ENCODE peak calls at places on chromosome 3, in ten cellular contexts. One of them, this sample, is unnamed.

GRCh38 chr3:28290863-28291300 is 49.5 kb downstream of the CMC1 start:
- DNase-seq in psoas muscle: no peak
- DNase-seq in cardiac muscle cell: no peak
- DNase-seq in AG04450: no peak
- DNase-seq in heart left ventricle: no peak
- DNase-seq in upper lobe of right lung: no peak
- DNase-seq in kidney: no peak
- DNase-seq in thoracic aorta: no peak
- DNase-seq in CD4-positive, alpha-beta T cell: no peak
- DNase-seq in lower lobe of right lung: no peak
- DNase-seq in this sample: no peak

GRCh38 chr3:24351779-24352469 is 142.7 kb downstream of the THRB start:
- DNase-seq in psoas muscle: no peak
- DNase-seq in cardiac muscle cell: no peak
- DNase-seq in AG04450: no peak
- DNase-seq in heart left ventricle: peak
- DNase-seq in upper lobe of right lung: no peak
- DNase-seq in kidney: no peak
- DNase-seq in thoracic aorta: peak
- DNase-seq in CD4-positive, alpha-beta T cell: no peak
- DNase-seq in lower lobe of right lung: no peak
- DNase-seq in this sample: no peak

GRCh38 chr3:152278674-152279427 is 10.1 kb downstream of the MBNL1 start:
- DNase-seq in psoas muscle: no peak
- DNase-seq in cardiac muscle cell: no peak
- DNase-seq in AG04450: no peak
- DNase-seq in heart left ventricle: no peak
- DNase-seq in upper lobe of right lung: no peak
- DNase-seq in kidney: no peak
- DNase-seq in thoracic aorta: no peak
- DNase-seq in CD4-positive, alpha-beta T cell: no peak
- DNase-seq in lower lobe of right lung: no peak
- DNase-seq in this sample: no peak

GRCh38 chr3:64321747-64322146 is 96.5 kb upstream of the PRICKLE2 start:
- DNase-seq in psoas muscle: no peak
- DNase-seq in cardiac muscle cell: peak
- DNase-seq in AG04450: peak
- DNase-seq in heart left ventricle: no peak
- DNase-seq in upper lobe of right lung: no peak
- DNase-seq in kidney: no peak
- DNase-seq in thoracic aorta: no peak
- DNase-seq in CD4-positive, alpha-beta T cell: no peak
- DNase-seq in lower lobe of right lung: no peak
- DNase-seq in this sample: peak

GRCh38 chr3:124663690-124664089 is 66.6 kb upstream of the UMPS start:
- DNase-seq in psoas muscle: no peak
- DNase-seq in cardiac muscle cell: no peak
- DNase-seq in AG04450: peak
- DNase-seq in heart left ventricle: no peak
- DNase-seq in upper lobe of right lung: no peak
- DNase-seq in kidney: no peak
- DNase-seq in thoracic aorta: no peak
- DNase-seq in CD4-positive, alpha-beta T cell: no peak
- DNase-seq in lower lobe of right lung: no peak
- DNase-seq in this sample: no peak

GRCh38 chr3:13072239-13073041 is 789 bp downstream of the IQSEC1 start:
- DNase-seq in psoas muscle: peak
- DNase-seq in cardiac muscle cell: no peak
- DNase-seq in AG04450: no peak
- DNase-seq in heart left ventricle: peak
- DNase-seq in upper lobe of right lung: no peak
- DNase-seq in kidney: no peak
- DNase-seq in thoracic aorta: no peak
- DNase-seq in CD4-positive, alpha-beta T cell: no peak
- DNase-seq in lower lobe of right lung: no peak
- DNase-seq in this sample: no peak

GRCh38 chr3:31565288-31565687 is 32.6 kb downstream of the STT3B start:
- DNase-seq in psoas muscle: no peak
- DNase-seq in cardiac muscle cell: no peak
- DNase-seq in AG04450: no peak
- DNase-seq in heart left ventricle: no peak
- DNase-seq in upper lobe of right lung: no peak
- DNase-seq in kidney: no peak
- DNase-seq in thoracic aorta: no peak
- DNase-seq in CD4-positive, alpha-beta T cell: no peak
- DNase-seq in lower lobe of right lung: no peak
- DNase-seq in this sample: no peak

GRCh38 chr3:54988302-54989022 is 60.6 kb upstream of the LRTM1 start:
- DNase-seq in psoas muscle: no peak
- DNase-seq in cardiac muscle cell: peak
- DNase-seq in AG04450: peak
- DNase-seq in heart left ventricle: peak
- DNase-seq in upper lobe of right lung: no peak
- DNase-seq in kidney: no peak
- DNase-seq in thoracic aorta: no peak
- DNase-seq in CD4-positive, alpha-beta T cell: no peak
- DNase-seq in lower lobe of right lung: no peak
- DNase-seq in this sample: no peak

GRCh38 chr3:106157411-106157810 is 288.6 kb upstream of the CBLB start:
- DNase-seq in psoas muscle: no peak
- DNase-seq in cardiac muscle cell: no peak
- DNase-seq in AG04450: no peak
- DNase-seq in heart left ventricle: no peak
- DNase-seq in upper lobe of right lung: no peak
- DNase-seq in kidney: no peak
- DNase-seq in thoracic aorta: no peak
- DNase-seq in CD4-positive, alpha-beta T cell: no peak
- DNase-seq in lower lobe of right lung: no peak
- DNase-seq in this sample: no peak

GRCh38 chr3:141941093-141941492 is 64.7 kb downstream of the ATP1B3 start:
- DNase-seq in psoas muscle: no peak
- DNase-seq in cardiac muscle cell: no peak
- DNase-seq in AG04450: no peak
- DNase-seq in heart left ventricle: no peak
- DNase-seq in upper lobe of right lung: no peak
- DNase-seq in kidney: no peak
- DNase-seq in thoracic aorta: no peak
- DNase-seq in CD4-positive, alpha-beta T cell: no peak
- DNase-seq in lower lobe of right lung: no peak
- DNase-seq in this sample: no peak

GRCh38 chr3:161557751-161558150 is 61.1 kb downstream of the OTOL1 start:
- DNase-seq in psoas muscle: no peak
- DNase-seq in cardiac muscle cell: no peak
- DNase-seq in AG04450: no peak
- DNase-seq in heart left ventricle: no peak
- DNase-seq in upper lobe of right lung: no peak
- DNase-seq in kidney: no peak
- DNase-seq in thoracic aorta: no peak
- DNase-seq in CD4-positive, alpha-beta T cell: no peak
- DNase-seq in lower lobe of right lung: no peak
- DNase-seq in this sample: no peak

GRCh38 chr3:98557324-98558010 is 25.7 kb downstream of the GPR15 start:
- DNase-seq in psoas muscle: no peak
- DNase-seq in cardiac muscle cell: no peak
- DNase-seq in AG04450: no peak
- DNase-seq in heart left ventricle: no peak
- DNase-seq in upper lobe of right lung: no peak
- DNase-seq in kidney: no peak
- DNase-seq in thoracic aorta: no peak
- DNase-seq in CD4-positive, alpha-beta T cell: no peak
- DNase-seq in lower lobe of right lung: no peak
- DNase-seq in this sample: no peak

GRCh38 chr3:107561980-107562379 is 39.2 kb downstream of the BBX start:
- DNase-seq in psoas muscle: no peak
- DNase-seq in cardiac muscle cell: no peak
- DNase-seq in AG04450: peak
- DNase-seq in heart left ventricle: no peak
- DNase-seq in upper lobe of right lung: no peak
- DNase-seq in kidney: no peak
- DNase-seq in thoracic aorta: no peak
- DNase-seq in CD4-positive, alpha-beta T cell: no peak
- DNase-seq in lower lobe of right lung: no peak
- DNase-seq in this sample: no peak

GRCh38 chr3:194572944-194573491 is 60.2 kb downstream of the TMEM44 start:
- DNase-seq in psoas muscle: no peak
- DNase-seq in cardiac muscle cell: no peak
- DNase-seq in AG04450: no peak
- DNase-seq in heart left ventricle: no peak
- DNase-seq in upper lobe of right lung: no peak
- DNase-seq in kidney: peak
- DNase-seq in thoracic aorta: no peak
- DNase-seq in CD4-positive, alpha-beta T cell: no peak
- DNase-seq in lower lobe of right lung: no peak
- DNase-seq in this sample: no peak

GRCh38 chr3:11642455-11643162 is 1.1 kb downstream of the VGLL4 start:
- DNase-seq in psoas muscle: peak
- DNase-seq in cardiac muscle cell: peak
- DNase-seq in AG04450: peak
- DNase-seq in heart left ventricle: peak
- DNase-seq in upper lobe of right lung: peak
- DNase-seq in kidney: peak
- DNase-seq in thoracic aorta: peak
- DNase-seq in CD4-positive, alpha-beta T cell: peak
- DNase-seq in lower lobe of right lung: peak
- DNase-seq in this sample: no peak

DNA sequence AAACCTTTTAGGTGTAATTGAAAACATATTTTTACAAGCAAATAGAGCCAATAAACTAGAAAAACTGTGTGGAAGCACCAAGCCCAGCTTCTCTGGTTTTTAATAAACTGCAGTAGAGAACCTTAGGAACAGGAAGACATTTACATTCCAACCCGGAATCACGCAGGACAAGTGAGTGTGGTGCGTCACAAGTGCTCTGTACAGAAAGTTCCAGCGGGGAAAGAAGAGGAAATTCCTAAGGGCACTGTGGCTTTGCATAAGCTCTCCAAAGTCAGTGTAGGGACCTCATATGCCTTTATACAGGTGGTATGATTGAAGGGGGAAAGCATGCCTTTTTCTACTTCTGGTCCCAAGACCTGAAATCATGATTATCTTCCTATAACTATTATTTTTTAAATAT is 21.6 kb downstream of the COL8A1 start:
- DNase-seq in psoas muscle: no peak
- DNase-seq in cardiac muscle cell: no peak
- DNase-seq in AG04450: no peak
- DNase-seq in heart left ventricle: no peak
- DNase-seq in upper lobe of right lung: peak
- DNase-seq in kidney: no peak
- DNase-seq in thoracic aorta: no peak
- DNase-seq in CD4-positive, alpha-beta T cell: no peak
- DNase-seq in lower lobe of right lung: peak
- DNase-seq in this sample: no peak
- H3K27ac ChIP-seq in psoas muscle: peak
- H3K27ac ChIP-seq in cardiac muscle cell: no peak
- H3K27ac ChIP-seq in AG04450: no peak
- H3K27ac ChIP-seq in heart left ventricle: peak
- H3K27ac ChIP-seq in upper lobe of right lung: peak
- H3K27ac ChIP-seq in kidney: peak
- H3K27ac ChIP-seq in thoracic aorta: peak
- H3K27ac ChIP-seq in CD4-positive, alpha-beta T cell: no peak
- H3K27ac ChIP-seq in lower lobe of right lung: peak
- H3K27ac ChIP-seq in this sample: peak

DNA sequence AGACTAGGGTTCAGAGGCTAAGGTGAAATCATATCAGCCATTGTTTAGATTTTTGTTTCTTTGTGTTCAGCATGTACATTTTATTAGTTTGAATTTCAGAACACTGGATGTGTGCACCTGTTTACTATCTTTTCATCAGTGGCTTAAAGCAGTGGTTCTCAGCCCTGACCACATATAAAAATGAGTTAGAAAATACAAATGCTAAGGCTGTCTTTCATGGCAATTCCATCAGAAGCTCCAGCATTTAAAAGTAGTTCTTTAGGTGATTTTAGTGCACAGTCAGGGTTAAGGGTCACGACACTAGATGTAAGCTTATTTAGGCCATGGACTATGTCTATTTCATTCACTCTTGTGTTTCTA is 213.6 kb downstream of the NECTIN3 start:
- DNase-seq in psoas muscle: no peak
- DNase-seq in cardiac muscle cell: no peak
- DNase-seq in AG04450: no peak
- DNase-seq in heart left ventricle: no peak
- DNase-seq in upper lobe of right lung: no peak
- DNase-seq in kidney: no peak
- DNase-seq in thoracic aorta: no peak
- DNase-seq in CD4-positive, alpha-beta T cell: no peak
- DNase-seq in lower lobe of right lung: no peak
- DNase-seq in this sample: no peak
- H3K27ac ChIP-seq in psoas muscle: no peak
- H3K27ac ChIP-seq in cardiac muscle cell: no peak
- H3K27ac ChIP-seq in AG04450: no peak
- H3K27ac ChIP-seq in heart left ventricle: no peak
- H3K27ac ChIP-seq in upper lobe of right lung: no peak
- H3K27ac ChIP-seq in kidney: no peak
- H3K27ac ChIP-seq in thoracic aorta: no peak
- H3K27ac ChIP-seq in CD4-positive, alpha-beta T cell: no peak
- H3K27ac ChIP-seq in lower lobe of right lung: no peak
- H3K27ac ChIP-seq in this sample: no peak

GRCh38 chr3:29382845-29383244 is 102.0 kb downstream of the RBMS3 start:
- DNase-seq in psoas muscle: no peak
- DNase-seq in cardiac muscle cell: no peak
- DNase-seq in AG04450: no peak
- DNase-seq in heart left ventricle: no peak
- DNase-seq in upper lobe of right lung: no peak
- DNase-seq in kidney: no peak
- DNase-seq in thoracic aorta: no peak
- DNase-seq in CD4-positive, alpha-beta T cell: no peak
- DNase-seq in lower lobe of right lung: no peak
- DNase-seq in this sample: no peak
- H3K27ac ChIP-seq in psoas muscle: peak
- H3K27ac ChIP-seq in cardiac muscle cell: no peak
- H3K27ac ChIP-seq in AG04450: no peak
- H3K27ac ChIP-seq in heart left ventricle: no peak
- H3K27ac ChIP-seq in upper lobe of right lung: no peak
- H3K27ac ChIP-seq in kidney: no peak
- H3K27ac ChIP-seq in thoracic aorta: peak
- H3K27ac ChIP-seq in CD4-positive, alpha-beta T cell: no peak
- H3K27ac ChIP-seq in lower lobe of right lung: no peak
- H3K27ac ChIP-seq in this sample: no peak

GRCh38 chr3:149593416-149594160 is 64.2 kb downstream of the WWTR1 start:
- DNase-seq in psoas muscle: no peak
- DNase-seq in cardiac muscle cell: no peak
- DNase-seq in AG04450: no peak
- DNase-seq in heart left ventricle: no peak
- DNase-seq in upper lobe of right lung: no peak
- DNase-seq in kidney: no peak
- DNase-seq in thoracic aorta: no peak
- DNase-seq in CD4-positive, alpha-beta T cell: no peak
- DNase-seq in lower lobe of right lung: no peak
- DNase-seq in this sample: no peak
- H3K27ac ChIP-seq in psoas muscle: peak
- H3K27ac ChIP-seq in cardiac muscle cell: no peak
- H3K27ac ChIP-seq in AG04450: no peak
- H3K27ac ChIP-seq in heart left ventricle: peak
- H3K27ac ChIP-seq in upper lobe of right lung: no peak
- H3K27ac ChIP-seq in kidney: no peak
- H3K27ac ChIP-seq in thoracic aorta: no peak
- H3K27ac ChIP-seq in CD4-positive, alpha-beta T cell: no peak
- H3K27ac ChIP-seq in lower lobe of right lung: no peak
- H3K27ac ChIP-seq in this sample: no peak

DNA sequence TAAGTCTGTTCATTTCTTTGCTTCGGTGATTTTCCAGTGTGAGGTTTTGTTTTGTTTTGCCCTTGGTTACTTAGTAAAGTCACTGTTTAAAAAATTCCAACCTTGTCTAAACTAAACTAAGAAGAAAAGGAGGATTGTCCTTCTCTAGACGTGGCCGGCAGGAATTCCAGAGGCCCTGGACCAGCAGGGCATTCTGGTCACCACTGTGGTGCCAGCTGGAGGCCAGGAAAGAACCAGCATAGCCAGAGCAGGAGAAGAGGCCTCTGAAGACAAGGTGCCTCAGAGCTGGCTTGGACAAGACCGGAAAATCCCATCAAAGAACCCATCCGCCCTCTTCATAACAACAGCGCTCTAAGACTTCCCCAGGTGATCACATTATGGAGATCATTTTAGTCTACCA is 8.1 kb downstream of the PLOD2 start:
- DNase-seq in psoas muscle: no peak
- DNase-seq in cardiac muscle cell: no peak
- DNase-seq in AG04450: no peak
- DNase-seq in heart left ventricle: no peak
- DNase-seq in upper lobe of right lung: no peak
- DNase-seq in kidney: peak
- DNase-seq in thoracic aorta: no peak
- DNase-seq in CD4-positive, alpha-beta T cell: no peak
- DNase-seq in lower lobe of right lung: no peak
- DNase-seq in this sample: no peak
- H3K27ac ChIP-seq in psoas muscle: no peak
- H3K27ac ChIP-seq in cardiac muscle cell: peak
- H3K27ac ChIP-seq in AG04450: no peak
- H3K27ac ChIP-seq in heart left ventricle: peak
- H3K27ac ChIP-seq in upper lobe of right lung: no peak
- H3K27ac ChIP-seq in kidney: peak
- H3K27ac ChIP-seq in thoracic aorta: peak
- H3K27ac ChIP-seq in CD4-positive, alpha-beta T cell: no peak
- H3K27ac ChIP-seq in lower lobe of right lung: no peak
- H3K27ac ChIP-seq in this sample: no peak

This sample was measured in epithelial cell of prostate.